ENCODE peak calls at places on chromosomes 6 and 20, in seven cellular contexts. One of them, this sample, is unnamed.

GRCh38 chr6:35048031-35048613 is 93.0 kb downstream of the TCP11 start:
- DNase-seq in OCI-LY7: no peak
- DNase-seq in cardiac muscle cell: no peak
- DNase-seq in adrenal gland: peak
- DNase-seq in esophagus muscularis mucosa: no peak
- DNase-seq in kidney: no peak
- DNase-seq in stomach: no peak
- DNase-seq in this sample: no peak

GRCh38 chr6:32950449-32950848 is 2.4 kb downstream of the HLA-DMA start:
- DNase-seq in kidney: no peak
- DNase-seq in adrenal gland: no peak
- DNase-seq in esophagus muscularis mucosa: no peak
- DNase-seq in cardiac muscle cell: no peak
- DNase-seq in OCI-LY7: no peak
- DNase-seq in stomach: no peak
- DNase-seq in this sample: no peak

GRCh38 chr6:52063584-52064400 is 23.6 kb downstream of the PKHD1 start:
- DNase-seq in adrenal gland: no peak
- DNase-seq in cardiac muscle cell: peak
- DNase-seq in stomach: peak
- DNase-seq in OCI-LY7: peak
- DNase-seq in kidney: no peak
- DNase-seq in esophagus muscularis mucosa: no peak
- DNase-seq in this sample: no peak

GRCh38 chr20:3801846-3802245 is 5.7 kb downstream of the CDC25B start:
- DNase-seq in adrenal gland: no peak
- DNase-seq in stomach: no peak
- DNase-seq in OCI-LY7: no peak
- DNase-seq in esophagus muscularis mucosa: no peak
- DNase-seq in kidney: peak
- DNase-seq in cardiac muscle cell: no peak
- DNase-seq in this sample: peak

GRCh38 chr20:37288091-37288490 is 1.4 kb upstream of the MANBAL start:
- DNase-seq in kidney: no peak
- DNase-seq in OCI-LY7: no peak
- DNase-seq in esophagus muscularis mucosa: no peak
- DNase-seq in cardiac muscle cell: no peak
- DNase-seq in stomach: no peak
- DNase-seq in adrenal gland: no peak
- DNase-seq in this sample: no peak

GRCh38 chr20:48776306-48776705 is 51.5 kb downstream of the PREX1 start:
- DNase-seq in esophagus muscularis mucosa: no peak
- DNase-seq in stomach: no peak
- DNase-seq in OCI-LY7: no peak
- DNase-seq in kidney: no peak
- DNase-seq in adrenal gland: no peak
- DNase-seq in cardiac muscle cell: peak
- DNase-seq in this sample: peak

GRCh38 chr6:113402541-113402940 is 454.6 kb upstream of the MARCKS start:
- DNase-seq in esophagus muscularis mucosa: no peak
- DNase-seq in OCI-LY7: no peak
- DNase-seq in cardiac muscle cell: no peak
- DNase-seq in adrenal gland: no peak
- DNase-seq in kidney: no peak
- DNase-seq in stomach: no peak
- DNase-seq in this sample: no peak

GRCh38 chr20:7841967-7842301 is 98.3 kb downstream of the HAO1 start:
- DNase-seq in adrenal gland: no peak
- DNase-seq in cardiac muscle cell: peak
- DNase-seq in kidney: no peak
- DNase-seq in stomach: no peak
- DNase-seq in OCI-LY7: no peak
- DNase-seq in esophagus muscularis mucosa: no peak
- DNase-seq in this sample: no peak

GRCh38 chr20:40471261-40471629 is 217.8 kb downstream of the MAFB start:
- DNase-seq in cardiac muscle cell: no peak
- DNase-seq in esophagus muscularis mucosa: peak
- DNase-seq in OCI-LY7: no peak
- DNase-seq in adrenal gland: no peak
- DNase-seq in kidney: no peak
- DNase-seq in stomach: no peak
- DNase-seq in this sample: no peak

GRCh38 chr6:168377856-168378832 is 58.6 kb upstream of the DACT2 start:
- DNase-seq in kidney: no peak
- DNase-seq in cardiac muscle cell: no peak
- DNase-seq in OCI-LY7: no peak
- DNase-seq in adrenal gland: no peak
- DNase-seq in esophagus muscularis mucosa: no peak
- DNase-seq in stomach: no peak
- DNase-seq in this sample: peak

GRCh38 chr6:16470502-16471221 is 232.3 kb downstream of the GMPR start:
- DNase-seq in esophagus muscularis mucosa: no peak
- DNase-seq in kidney: no peak
- DNase-seq in adrenal gland: no peak
- DNase-seq in cardiac muscle cell: no peak
- DNase-seq in OCI-LY7: no peak
- DNase-seq in stomach: no peak
- DNase-seq in this sample: no peak

GRCh38 chr20:49228676-49229075 is 9.5 kb downstream of the DDX27 start:
- DNase-seq in esophagus muscularis mucosa: no peak
- DNase-seq in OCI-LY7: no peak
- DNase-seq in adrenal gland: no peak
- DNase-seq in stomach: no peak
- DNase-seq in cardiac muscle cell: no peak
- DNase-seq in kidney: no peak
- DNase-seq in this sample: no peak

GRCh38 chr20:50523552-50524167 is 13.5 kb downstream of the PTPN1 start:
- DNase-seq in esophagus muscularis mucosa: no peak
- DNase-seq in cardiac muscle cell: no peak
- DNase-seq in adrenal gland: no peak
- DNase-seq in stomach: no peak
- DNase-seq in kidney: no peak
- DNase-seq in OCI-LY7: no peak
- DNase-seq in this sample: no peak

GRCh38 chr6:131532476-131533108 is 40.4 kb upstream of the ARG1 start:
- DNase-seq in adrenal gland: no peak
- DNase-seq in stomach: no peak
- DNase-seq in OCI-LY7: no peak
- DNase-seq in esophagus muscularis mucosa: no peak
- DNase-seq in cardiac muscle cell: no peak
- DNase-seq in kidney: no peak
- DNase-seq in this sample: no peak

GRCh38 chr20:11651647-11652046 is 266.0 kb upstream of the BTBD3 start:
- DNase-seq in stomach: no peak
- DNase-seq in adrenal gland: no peak
- DNase-seq in kidney: no peak
- DNase-seq in cardiac muscle cell: no peak
- DNase-seq in OCI-LY7: no peak
- DNase-seq in esophagus muscularis mucosa: no peak
- DNase-seq in this sample: no peak

GRCh38 chr20:36893801-36894200 is 17.9 kb downstream of the TLDC2 start:
- DNase-seq in esophagus muscularis mucosa: no peak
- DNase-seq in kidney: no peak
- DNase-seq in adrenal gland: no peak
- DNase-seq in cardiac muscle cell: no peak
- DNase-seq in stomach: no peak
- DNase-seq in OCI-LY7: no peak
- DNase-seq in this sample: no peak

GRCh38 chr20:25273541-25274358 is 25.9 kb downstream of the PYGB start:
- DNase-seq in esophagus muscularis mucosa: no peak
- DNase-seq in adrenal gland: no peak
- DNase-seq in OCI-LY7: no peak
- DNase-seq in cardiac muscle cell: no peak
- DNase-seq in kidney: no peak
- DNase-seq in stomach: peak
- DNase-seq in this sample: peak

GRCh38 chr20:42018979-42019378 is 400.8 kb upstream of the CHD6 start:
- DNase-seq in kidney: no peak
- DNase-seq in esophagus muscularis mucosa: peak
- DNase-seq in cardiac muscle cell: no peak
- DNase-seq in adrenal gland: no peak
- DNase-seq in stomach: no peak
- DNase-seq in OCI-LY7: peak
- DNase-seq in this sample: no peak

GRCh38 chr6:1065986-1066385 is 245.9 kb upstream of the FOXQ1 start:
- DNase-seq in OCI-LY7: no peak
- DNase-seq in adrenal gland: no peak
- DNase-seq in cardiac muscle cell: no peak
- DNase-seq in esophagus muscularis mucosa: no peak
- DNase-seq in kidney: no peak
- DNase-seq in stomach: no peak
- DNase-seq in this sample: no peak

GRCh38 chr6:54282186-54282585 is 26.1 kb upstream of the TINAG start:
- DNase-seq in adrenal gland: no peak
- DNase-seq in cardiac muscle cell: peak
- DNase-seq in esophagus muscularis mucosa: no peak
- DNase-seq in kidney: no peak
- DNase-seq in stomach: no peak
- DNase-seq in OCI-LY7: no peak
- DNase-seq in this sample: no peak

GRCh38 chr6:71851214-71851613 is 35.1 kb upstream of the RIMS1 start:
- DNase-seq in OCI-LY7: no peak
- DNase-seq in kidney: no peak
- DNase-seq in cardiac muscle cell: no peak
- DNase-seq in esophagus muscularis mucosa: no peak
- DNase-seq in stomach: no peak
- DNase-seq in adrenal gland: no peak
- DNase-seq in this sample: no peak

GRCh38 chr20:13009682-13010406 is 1.1 kb downstream of the SPTLC3 start:
- DNase-seq in adrenal gland: peak
- DNase-seq in kidney: no peak
- DNase-seq in OCI-LY7: peak
- DNase-seq in esophagus muscularis mucosa: no peak
- DNase-seq in cardiac muscle cell: peak
- DNase-seq in stomach: no peak
- DNase-seq in this sample: no peak

GRCh38 chr20:37973059-37973910 is 60.0 kb downstream of the TTI1 start:
- DNase-seq in cardiac muscle cell: no peak
- DNase-seq in OCI-LY7: no peak
- DNase-seq in stomach: no peak
- DNase-seq in kidney: no peak
- DNase-seq in esophagus muscularis mucosa: no peak
- DNase-seq in adrenal gland: no peak
- DNase-seq in this sample: no peak

GRCh38 chr6:27986928-27987725 is 30.1 kb downstream of the OR2B6 start:
- DNase-seq in cardiac muscle cell: peak
- DNase-seq in stomach: no peak
- DNase-seq in esophagus muscularis mucosa: no peak
- DNase-seq in adrenal gland: no peak
- DNase-seq in OCI-LY7: no peak
- DNase-seq in kidney: no peak
- DNase-seq in this sample: no peak

GRCh38 chr6:79946773-79947190 is 571 bp downstream of the ELOVL4 start:
- DNase-seq in stomach: no peak
- DNase-seq in adrenal gland: peak
- DNase-seq in kidney: peak
- DNase-seq in esophagus muscularis mucosa: no peak
- DNase-seq in cardiac muscle cell: peak
- DNase-seq in OCI-LY7: no peak
- DNase-seq in this sample: no peak

GRCh38 chr6:112511441-112511840 is 164.3 kb downstream of the RFPL4B start:
- DNase-seq in OCI-LY7: no peak
- DNase-seq in cardiac muscle cell: no peak
- DNase-seq in kidney: no peak
- DNase-seq in adrenal gland: no peak
- DNase-seq in stomach: no peak
- DNase-seq in esophagus muscularis mucosa: no peak
- DNase-seq in this sample: no peak

GRCh38 chr20:17612975-17613327 is 43.1 kb downstream of the DSTN start:
- DNase-seq in esophagus muscularis mucosa: peak
- DNase-seq in stomach: no peak
- DNase-seq in adrenal gland: no peak
- DNase-seq in OCI-LY7: no peak
- DNase-seq in kidney: no peak
- DNase-seq in cardiac muscle cell: no peak
- DNase-seq in this sample: no peak
- H3K27ac ChIP-seq in esophagus muscularis mucosa: peak
- H3K27ac ChIP-seq in stomach: peak
- H3K27ac ChIP-seq in adrenal gland: peak
- H3K27ac ChIP-seq in OCI-LY7: no peak
- H3K27ac ChIP-seq in kidney: peak
- H3K27ac ChIP-seq in cardiac muscle cell: peak
- H3K27ac ChIP-seq in this sample: no peak

DNA sequence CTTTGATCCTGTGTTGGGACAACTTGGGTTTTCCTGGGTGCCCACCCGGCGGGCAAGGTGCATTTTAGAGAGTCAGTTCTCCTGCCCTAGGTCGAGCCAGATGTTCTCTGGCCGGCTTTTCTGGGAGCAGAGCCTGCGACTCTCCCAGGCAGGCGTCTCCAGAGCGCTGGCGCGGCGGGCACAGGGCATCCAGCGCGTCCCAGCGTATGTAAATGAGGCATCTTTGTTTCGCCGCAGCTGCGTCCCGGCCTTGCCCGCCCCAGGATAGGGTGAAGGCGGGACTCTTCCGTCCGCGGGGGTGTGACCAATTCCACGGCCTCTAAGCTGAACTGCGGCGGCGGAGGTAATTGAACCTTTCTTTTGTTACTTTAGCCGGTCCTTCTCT is 9.1 kb downstream of the GRIK2 start:
- DNase-seq in cardiac muscle cell: no peak
- DNase-seq in stomach: no peak
- DNase-seq in OCI-LY7: no peak
- DNase-seq in kidney: peak
- DNase-seq in esophagus muscularis mucosa: no peak
- DNase-seq in adrenal gland: no peak
- DNase-seq in this sample: no peak
- H3K4me3 ChIP-seq in cardiac muscle cell: peak
- H3K4me3 ChIP-seq in stomach: no peak
- H3K4me3 ChIP-seq in OCI-LY7: no peak
- H3K4me3 ChIP-seq in kidney: no peak
- H3K4me3 ChIP-seq in esophagus muscularis mucosa: no peak
- H3K4me3 ChIP-seq in adrenal gland: no peak
- H3K4me3 ChIP-seq in this sample: no peak

GRCh38 chr20:23533161-23533560 is 35.1 kb downstream of the CST9L start:
- DNase-seq in esophagus muscularis mucosa: no peak
- DNase-seq in cardiac muscle cell: no peak
- DNase-seq in OCI-LY7: no peak
- DNase-seq in stomach: no peak
- DNase-seq in kidney: no peak
- DNase-seq in adrenal gland: no peak
- DNase-seq in this sample: no peak
- H3K27ac ChIP-seq in esophagus muscularis mucosa: no peak
- H3K27ac ChIP-seq in cardiac muscle cell: no peak
- H3K27ac ChIP-seq in OCI-LY7: no peak
- H3K27ac ChIP-seq in stomach: no peak
- H3K27ac ChIP-seq in kidney: no peak
- H3K27ac ChIP-seq in adrenal gland: no peak
- H3K27ac ChIP-seq in this sample: no peak

DNA sequence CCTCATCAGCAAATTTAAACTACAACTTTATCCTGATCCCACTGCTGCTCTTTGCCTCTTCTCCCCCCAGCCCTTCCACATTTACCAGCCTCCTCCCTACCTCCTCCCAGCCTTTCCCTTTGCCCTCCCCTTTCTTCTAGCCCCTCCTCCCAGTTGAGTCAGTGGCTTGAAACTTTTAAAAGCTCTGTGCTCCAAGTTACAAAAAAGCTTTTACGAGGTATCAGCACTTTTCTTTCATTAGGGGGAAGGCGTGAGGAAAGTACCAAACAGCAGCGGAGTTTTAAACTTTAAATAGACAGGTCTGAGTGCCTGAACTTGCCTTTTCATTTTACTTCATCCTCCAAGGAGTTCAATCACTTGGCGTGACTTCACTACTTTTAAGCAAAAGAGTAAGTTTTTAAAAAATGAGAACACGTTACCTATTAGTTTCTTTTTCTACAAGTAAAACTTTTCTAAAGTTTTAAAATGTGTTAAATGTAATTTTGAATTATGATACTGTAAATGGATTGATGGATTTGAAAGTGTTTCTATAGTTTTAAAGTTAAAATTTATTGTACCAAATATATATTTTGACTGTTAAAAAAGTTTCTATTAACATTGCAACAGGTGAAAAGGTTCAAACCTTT is at the start of gene GJA1:
- DNase-seq in esophagus muscularis mucosa: no peak
- DNase-seq in OCI-LY7: no peak
- DNase-seq in cardiac muscle cell: peak
- DNase-seq in kidney: no peak
- DNase-seq in adrenal gland: peak
- DNase-seq in stomach: no peak
- DNase-seq in this sample: no peak
- H3K4me3 ChIP-seq in esophagus muscularis mucosa: peak
- H3K4me3 ChIP-seq in OCI-LY7: no peak
- H3K4me3 ChIP-seq in cardiac muscle cell: peak
- H3K4me3 ChIP-seq in kidney: peak
- H3K4me3 ChIP-seq in adrenal gland: peak
- H3K4me3 ChIP-seq in stomach: peak
- H3K4me3 ChIP-seq in this sample: peak